ENCODE peak calls at places on chromosomes 16 and 17, in four cellular contexts. One of them, this sample, is unnamed.

GRCh38 chr17:62657664-62658063 is 30.2 kb downstream of the MRC2 start:
- DNase-seq in MM.1S: no peak
- DNase-seq in CD8-positive, alpha-beta T cell: no peak
- DNase-seq in lower lobe of right lung: peak; percentile 31
- DNase-seq in this sample: no peak

GRCh38 chr17:12712415-12712814 is 46.7 kb downstream of the MYOCD start:
- DNase-seq in CD8-positive, alpha-beta T cell: no peak
- DNase-seq in lower lobe of right lung: no peak
- DNase-seq in MM.1S: no peak
- DNase-seq in this sample: no peak

GRCh38 chr16:77336637-77337036 is 98.2 kb downstream of the ADAMTS18 start:
- DNase-seq in CD8-positive, alpha-beta T cell: no peak
- DNase-seq in lower lobe of right lung: no peak
- DNase-seq in MM.1S: no peak
- DNase-seq in this sample: no peak

GRCh38 chr16:83095926-83096692 is 469.3 kb downstream of the CDH13 start:
- DNase-seq in lower lobe of right lung: no peak
- DNase-seq in CD8-positive, alpha-beta T cell: no peak
- DNase-seq in MM.1S: no peak
- DNase-seq in this sample: no peak

GRCh38 chr17:17171991-17172939 is 33.9 kb downstream of the PLD6 start:
- DNase-seq in CD8-positive, alpha-beta T cell: no peak
- DNase-seq in MM.1S: no peak
- DNase-seq in lower lobe of right lung: peak; percentile 55
- DNase-seq in this sample: no peak

GRCh38 chr16:69865701-69866100 is 85.4 kb upstream of the CLEC18A start:
- DNase-seq in lower lobe of right lung: no peak
- DNase-seq in MM.1S: no peak
- DNase-seq in CD8-positive, alpha-beta T cell: no peak
- DNase-seq in this sample: no peak

GRCh38 chr17:57899391-57899790 is 49.5 kb upstream of the MRPS23 start:
- DNase-seq in CD8-positive, alpha-beta T cell: no peak
- DNase-seq in MM.1S: no peak
- DNase-seq in lower lobe of right lung: peak; percentile 54
- DNase-seq in this sample: no peak

GRCh38 chr17:28819582-28819981 is 23.0 kb downstream of the FAM222B start:
- DNase-seq in lower lobe of right lung: no peak
- DNase-seq in MM.1S: no peak
- DNase-seq in CD8-positive, alpha-beta T cell: no peak
- DNase-seq in this sample: no peak

GRCh38 chr17:28042721-28043291 is 329 bp downstream of the NLK start:
- DNase-seq in CD8-positive, alpha-beta T cell: no peak
- DNase-seq in MM.1S: no peak
- DNase-seq in lower lobe of right lung: no peak
- DNase-seq in this sample: no peak

GRCh38 chr17:17304521-17304985 is 1.4 kb downstream of the NT5M start:
- DNase-seq in MM.1S: peak; percentile 85
- DNase-seq in CD8-positive, alpha-beta T cell: peak; percentile 26
- DNase-seq in lower lobe of right lung: no peak
- DNase-seq in this sample: peak; percentile 47

GRCh38 chr17:40473573-40474365 is 27.7 kb downstream of the TNS4 start:
- DNase-seq in lower lobe of right lung: no peak
- DNase-seq in MM.1S: no peak
- DNase-seq in CD8-positive, alpha-beta T cell: no peak
- DNase-seq in this sample: no peak

GRCh38 chr17:46879101-46879500 is 27.7 kb downstream of the WNT9B start:
- DNase-seq in CD8-positive, alpha-beta T cell: no peak
- DNase-seq in MM.1S: no peak
- DNase-seq in lower lobe of right lung: no peak
- DNase-seq in this sample: no peak

GRCh38 chr16:18839555-18839954 is 38.2 kb upstream of the ARL6IP1 start:
- DNase-seq in MM.1S: no peak
- DNase-seq in CD8-positive, alpha-beta T cell: no peak
- DNase-seq in lower lobe of right lung: no peak
- DNase-seq in this sample: no peak

GRCh38 chr17:34579979-34580684 is 750 bp downstream of the TMEM132E start:
- DNase-seq in lower lobe of right lung: no peak
- DNase-seq in MM.1S: peak; percentile 21
- DNase-seq in CD8-positive, alpha-beta T cell: no peak
- DNase-seq in this sample: no peak

GRCh38 chr16:361872-362701 is 8.3 kb downstream of the MRPL28 start:
- DNase-seq in CD8-positive, alpha-beta T cell: peak; percentile 77
- DNase-seq in MM.1S: peak; percentile 78
- DNase-seq in lower lobe of right lung: peak; percentile 86
- DNase-seq in this sample: peak; percentile 66

GRCh38 chr17:33520404-33521032 is 227.4 kb upstream of the ASIC2 start:
- DNase-seq in lower lobe of right lung: peak; percentile 51
- DNase-seq in CD8-positive, alpha-beta T cell: peak; percentile 38
- DNase-seq in MM.1S: peak; percentile 34
- DNase-seq in this sample: no peak

GRCh38 chr16:1691276-1691675 is 13.2 kb downstream of the JPT2 start:
- DNase-seq in MM.1S: no peak
- DNase-seq in CD8-positive, alpha-beta T cell: no peak
- DNase-seq in lower lobe of right lung: no peak
- DNase-seq in this sample: no peak

GRCh38 chr17:45580914-45581313 is 90.4 kb upstream of the PLEKHM1 start:
- DNase-seq in CD8-positive, alpha-beta T cell: no peak
- DNase-seq in lower lobe of right lung: no peak
- DNase-seq in MM.1S: no peak
- DNase-seq in this sample: no peak

GRCh38 chr17:14840616-14841231 is 424.4 kb downstream of the PMP22 start:
- DNase-seq in CD8-positive, alpha-beta T cell: no peak
- DNase-seq in MM.1S: no peak
- DNase-seq in lower lobe of right lung: no peak
- DNase-seq in this sample: no peak

GRCh38 chr17:56185905-56186783 is 32.9 kb downstream of the ANKFN1 start:
- DNase-seq in lower lobe of right lung: no peak
- DNase-seq in CD8-positive, alpha-beta T cell: no peak
- DNase-seq in MM.1S: no peak
- DNase-seq in this sample: no peak

GRCh38 chr17:56184650-56185049 is 31.4 kb downstream of the ANKFN1 start:
- DNase-seq in MM.1S: no peak
- DNase-seq in lower lobe of right lung: no peak
- DNase-seq in CD8-positive, alpha-beta T cell: no peak
- DNase-seq in this sample: no peak

DNA sequence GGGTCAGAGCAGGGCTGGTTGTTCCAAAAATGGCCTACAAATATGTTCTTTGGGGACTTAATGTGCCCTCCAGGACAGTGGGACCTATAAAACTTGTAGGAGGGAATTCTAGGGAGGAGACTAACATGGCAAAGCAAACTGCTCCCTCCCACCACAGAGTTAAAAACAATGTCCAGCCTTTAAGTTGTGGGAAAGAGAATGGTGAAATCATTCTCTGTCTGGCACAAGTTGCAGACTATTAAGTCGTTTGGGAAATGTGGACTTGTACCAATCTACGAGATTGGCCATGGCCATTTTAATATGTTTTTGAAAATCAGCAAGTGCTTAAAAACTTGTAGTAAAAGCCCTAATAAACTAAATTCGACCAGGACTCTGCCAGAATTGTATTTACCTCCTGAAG is 32.2 kb downstream of the ANKFN1 start:
- DNase-seq in lower lobe of right lung: no peak
- DNase-seq in CD8-positive, alpha-beta T cell: no peak
- DNase-seq in MM.1S: no peak
- DNase-seq in this sample: no peak
- H3K27me3 ChIP-seq in lower lobe of right lung: no peaks in the 10 kb centered on the region
- H3K27me3 ChIP-seq in CD8-positive, alpha-beta T cell: no peaks in the 10 kb centered on the region
- H3K27me3 ChIP-seq in MM.1S: no peaks in the 10 kb centered on the region
- H3K27me3 ChIP-seq in this sample: no peaks in the 10 kb centered on the region

DNA sequence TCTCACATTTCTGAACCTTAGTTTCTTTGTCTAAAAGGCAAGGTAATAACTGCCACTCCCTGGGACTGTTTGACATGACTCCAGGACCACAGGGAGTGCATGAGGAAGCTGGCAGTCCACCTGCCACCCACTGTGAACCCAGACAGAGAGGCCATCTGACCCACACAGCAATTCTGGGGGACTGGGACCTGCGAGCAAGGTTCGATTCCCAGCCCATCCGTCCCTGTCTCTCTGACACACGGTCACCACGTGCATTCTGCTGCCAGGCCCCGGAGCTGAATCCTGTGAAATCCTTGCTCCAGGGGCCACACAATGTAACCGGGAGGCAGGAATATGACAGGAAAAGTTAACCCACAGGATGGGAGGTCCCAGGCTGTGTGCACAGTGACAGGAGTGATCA is 218.8 kb upstream of the FOXF1 start:
- DNase-seq in lower lobe of right lung: no peak
- DNase-seq in CD8-positive, alpha-beta T cell: no peak
- DNase-seq in MM.1S: no peak
- DNase-seq in this sample: no peak
- H3K27me3 ChIP-seq in lower lobe of right lung: peaks cover 51% of the 10 kb centered on the region
- H3K27me3 ChIP-seq in CD8-positive, alpha-beta T cell: peaks cover 3% of the 10 kb centered on the region
- H3K27me3 ChIP-seq in MM.1S: peaks cover 65% of the 10 kb centered on the region
- H3K27me3 ChIP-seq in this sample: peaks cover 5% of the 10 kb centered on the region

GRCh38 chr16:50496990-50497389 is 51.2 kb upstream of the NKD1 start:
- DNase-seq in CD8-positive, alpha-beta T cell: no peak
- DNase-seq in MM.1S: no peak
- DNase-seq in lower lobe of right lung: no peak
- DNase-seq in this sample: no peak

GRCh38 chr16:50497592-50497991 is 50.6 kb upstream of the NKD1 start:
- DNase-seq in lower lobe of right lung: no peak
- DNase-seq in MM.1S: no peak
- DNase-seq in CD8-positive, alpha-beta T cell: no peak
- DNase-seq in this sample: no peak

GRCh38 chr16:50491516-50491915 is 56.7 kb upstream of the NKD1 start:
- DNase-seq in CD8-positive, alpha-beta T cell: no peak
- DNase-seq in MM.1S: no peak
- DNase-seq in lower lobe of right lung: no peak
- DNase-seq in this sample: no peak

GRCh38 chr16:50495673-50496072 is 52.5 kb upstream of the NKD1 start:
- DNase-seq in lower lobe of right lung: no peak
- DNase-seq in MM.1S: no peak
- DNase-seq in CD8-positive, alpha-beta T cell: no peak
- DNase-seq in this sample: no peak

GRCh38 chr16:50494501-50495491 is 53.4 kb upstream of the NKD1 start:
- DNase-seq in lower lobe of right lung: no peak
- DNase-seq in CD8-positive, alpha-beta T cell: no peak
- DNase-seq in MM.1S: no peak
- DNase-seq in this sample: no peak
- H3K27me3 ChIP-seq in lower lobe of right lung: no peaks in the 10 kb centered on the region
- H3K27me3 ChIP-seq in CD8-positive, alpha-beta T cell: no peaks in the 10 kb centered on the region
- H3K27me3 ChIP-seq in MM.1S: no peaks in the 10 kb centered on the region
- H3K27me3 ChIP-seq in this sample: no peaks in the 10 kb centered on the region

GRCh38 chr16:88970095-88970494 is 6.9 kb downstream of the CBFA2T3 start:
- DNase-seq in lower lobe of right lung: no peak
- DNase-seq in CD8-positive, alpha-beta T cell: no peak
- DNase-seq in MM.1S: peak; percentile 18
- DNase-seq in this sample: no peak
- H3K27me3 ChIP-seq in lower lobe of right lung: peaks cover 22% of the 10 kb centered on the region
- H3K27me3 ChIP-seq in CD8-positive, alpha-beta T cell: no peaks in the 10 kb centered on the region
- H3K27me3 ChIP-seq in MM.1S: no peaks in the 10 kb centered on the region
- H3K27me3 ChIP-seq in this sample: no peaks in the 10 kb centered on the region

GRCh38 chr16:86716649-86717048 is 138.3 kb downstream of the FOXL1 start:
- DNase-seq in CD8-positive, alpha-beta T cell: no peak
- DNase-seq in lower lobe of right lung: no peak
- DNase-seq in MM.1S: no peak
- DNase-seq in this sample: no peak
- H3K27me3 ChIP-seq in CD8-positive, alpha-beta T cell: no peaks in the 10 kb centered on the region
- H3K27me3 ChIP-seq in lower lobe of right lung: peaks cover 22% of the 10 kb centered on the region
- H3K27me3 ChIP-seq in MM.1S: peaks cover 12% of the 10 kb centered on the region
- H3K27me3 ChIP-seq in this sample: no peaks in the 10 kb centered on the region

GRCh38 chr17:48626470-48627241 is 498 bp upstream of the HOXB9 start:
- DNase-seq in lower lobe of right lung: no peak
- DNase-seq in MM.1S: no peak
- DNase-seq in CD8-positive, alpha-beta T cell: peak; percentile 42
- DNase-seq in this sample: no peak

GRCh38 chr17:48627625-48628510 is 1.7 kb upstream of the HOXB9 start:
- DNase-seq in CD8-positive, alpha-beta T cell: no peak
- DNase-seq in lower lobe of right lung: no peak
- DNase-seq in MM.1S: no peak
- DNase-seq in this sample: no peak

GRCh38 chr17:48625502-48626201 is 506 bp downstream of the HOXB9 start:
- DNase-seq in MM.1S: peak; percentile 72
- DNase-seq in lower lobe of right lung: no peak
- DNase-seq in CD8-positive, alpha-beta T cell: peak; percentile 37
- DNase-seq in this sample: no peak

GRCh38 chr17:48626202-48626469 is at the start of gene HOXB9:
- DNase-seq in lower lobe of right lung: no peak
- DNase-seq in MM.1S: no peak
- DNase-seq in CD8-positive, alpha-beta T cell: no peak
- DNase-seq in this sample: no peak

DNA sequence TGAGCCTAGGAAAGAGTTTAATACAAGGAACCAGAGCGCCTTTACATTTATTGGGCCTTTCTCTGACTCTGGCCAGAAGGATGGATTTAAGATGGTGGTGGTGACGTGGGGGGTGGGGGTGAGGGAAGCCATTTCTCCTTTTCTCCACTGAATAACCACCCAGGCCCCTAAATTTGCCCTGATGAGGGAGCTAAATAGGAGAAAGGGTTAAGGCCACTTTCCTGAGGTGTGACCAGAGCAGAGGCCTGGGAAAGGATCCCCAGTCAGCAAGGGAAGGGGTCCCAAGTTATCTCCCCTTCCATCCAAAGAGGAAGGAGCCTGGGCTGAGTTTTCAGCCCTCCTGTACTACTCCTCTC is 1.1 kb upstream of the HOXB9 start:
- DNase-seq in CD8-positive, alpha-beta T cell: no peak
- DNase-seq in MM.1S: no peak
- DNase-seq in lower lobe of right lung: no peak
- DNase-seq in this sample: no peak
- H3K27me3 ChIP-seq in CD8-positive, alpha-beta T cell: peaks cover 38% of the 10 kb centered on the region
- H3K27me3 ChIP-seq in MM.1S: peaks cover 81% of the 10 kb centered on the region
- H3K27me3 ChIP-seq in lower lobe of right lung: peaks cover 100% of the 10 kb centered on the region
- H3K27me3 ChIP-seq in this sample: peaks cover 6% of the 10 kb centered on the region

DNA sequence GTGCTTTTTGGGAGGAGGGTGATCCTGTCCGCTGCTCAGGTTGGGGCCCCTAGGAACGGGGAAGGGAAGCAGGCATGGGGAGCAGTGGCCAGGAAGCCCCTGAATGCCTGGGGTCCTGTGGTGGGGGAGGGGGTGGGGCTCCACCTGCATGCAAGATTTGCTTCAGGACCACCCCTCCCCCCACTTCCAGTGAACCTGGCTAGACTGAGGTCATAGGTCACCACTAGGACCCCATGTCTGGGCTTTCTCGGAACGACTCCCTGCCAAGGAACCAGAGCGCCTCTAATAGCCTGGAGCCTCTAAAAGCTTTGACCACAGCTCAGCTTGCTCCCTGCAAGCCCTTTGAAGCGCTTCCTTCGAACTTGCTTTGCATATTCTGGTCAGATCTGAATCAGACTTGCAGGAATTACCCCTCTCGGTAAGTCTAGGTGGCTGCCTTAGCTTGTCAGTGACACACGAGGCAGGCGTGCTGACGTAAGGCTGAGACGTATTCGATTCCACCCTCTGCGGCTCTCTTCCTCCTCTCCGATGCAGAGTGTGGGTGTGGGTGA is 3.6 kb downstream of the SOCS3 start:
- DNase-seq in CD8-positive, alpha-beta T cell: peak; percentile 87
- DNase-seq in lower lobe of right lung: peak; percentile 75
- DNase-seq in MM.1S: peak; percentile 97
- DNase-seq in this sample: peak; percentile 82
- H3K27me3 ChIP-seq in CD8-positive, alpha-beta T cell: no peaks in the 10 kb centered on the region
- H3K27me3 ChIP-seq in lower lobe of right lung: no peaks in the 10 kb centered on the region
- H3K27me3 ChIP-seq in MM.1S: peaks cover 45% of the 10 kb centered on the region
- H3K27me3 ChIP-seq in this sample: no peaks in the 10 kb centered on the region

GRCh38 chr16:87685405-87685755 is 80.4 kb downstream of the KLHDC4 start:
- DNase-seq in lower lobe of right lung: no peak
- DNase-seq in MM.1S: no peak
- DNase-seq in CD8-positive, alpha-beta T cell: no peak
- DNase-seq in this sample: no peak
- H3K27me3 ChIP-seq in lower lobe of right lung: peaks cover 47% of the 10 kb centered on the region
- H3K27me3 ChIP-seq in MM.1S: peaks cover 38% of the 10 kb centered on the region
- H3K27me3 ChIP-seq in CD8-positive, alpha-beta T cell: no peaks in the 10 kb centered on the region
- H3K27me3 ChIP-seq in this sample: no peaks in the 10 kb centered on the region